ENCODE peak calls at places on chromosomes 1 and 21, in five cellular contexts. O is CD4-positive, CD25-positive, alpha-beta regulatory T cell; L is K562; V is suprapubic skin; Q is neural progenitor cell. H is an unnamed sample.
A peak's percentile ranks its signal among the peaks of the same experiment; 100 is the strongest.

GRCh38 chr1:244237445-244237844 is 186.4 kb downstream of the ZBTB18 start:
- DNase-seq in O (no peak), L (no peak), V (peak; percentile 45), Q (no peak), H (no peak)

GRCh38 chr1:32729254-32730046 is 26.9 kb upstream of the SYNC start:
- DNase-seq in O (no peak), L (no peak), V (no peak), Q (no peak), H (no peak)

GRCh38 chr1:56525463-56526155 is 53.8 kb downstream of the PLPP3 start:
- DNase-seq in O (peak; percentile 1), L (no peak), V (no peak), Q (no peak), H (peak; percentile 81)

GRCh38 chr1:205572426-205572825 is 59.4 kb downstream of the ELK4 start:
- DNase-seq in O (no peak), L (no peak), V (peak; percentile 44), Q (no peak), H (no peak)

GRCh38 chr1:184056921-184057496 is 5.5 kb downstream of the TSEN15 start:
- DNase-seq in O (no peak), L (no peak), V (no peak), Q (no peak), H (no peak)

GRCh38 chr1:204059970-204060369 is 12.9 kb upstream of the SOX13 start:
- DNase-seq in O (no peak), L (no peak), V (no peak), Q (no peak), H (no peak)

GRCh38 chr1:24318988-24319863 is at the start of gene GRHL3:
- DNase-seq in O (no peak), L (no peak), V (no peak), Q (no peak), H (no peak)

GRCh38 chr1:18090636-18091035 is 17.0 kb upstream of the IGSF21 start:
- DNase-seq in O (no peak), L (no peak), V (no peak), Q (peak; percentile 89), H (no peak)

GRCh38 chr1:221708987-221709386 is 32.9 kb downstream of the DUSP10 start:
- DNase-seq in O (peak; percentile 59), L (no peak), V (no peak), Q (peak; percentile 68), H (no peak)

GRCh38 chr21:33789697-33790096 is 125.9 kb downstream of the ATP5PO start:
- DNase-seq in O (no peak), L (no peak), V (no peak), Q (no peak), H (no peak)

GRCh38 chr1:27031235-27032118 is 18.8 kb upstream of the TENT5B start:
- DNase-seq in O (no peak), L (no peak), V (peak; percentile 89), Q (peak; percentile 77), H (no peak)

GRCh38 chr1:58933599-58933926 is 149.7 kb upstream of the JUN start:
- DNase-seq in O (no peak), L (peak; percentile 46), V (no peak), Q (no peak), H (no peak)

GRCh38 chr1:32538887-32539583 is at the start of gene ZBTB8A:
- DNase-seq in O (peak; percentile 10), L (peak; percentile 20), V (no peak), Q (no peak), H (peak; percentile 5)

GRCh38 chr1:228205526-228206436 is 2.1 kb upstream of the OBSCN start:
- DNase-seq in O (no peak), L (no peak), V (peak; percentile 58), Q (no peak), H (no peak)

GRCh38 chr1:197519741-197520334 is 251.8 kb downstream of the CRB1 start:
- DNase-seq in O (peak; percentile 38), L (peak; percentile 15), V (no peak), Q (peak; percentile 15), H (peak; percentile 40)

GRCh38 chr1:96355961-96356360 is 365.6 kb upstream of the PTBP2 start:
- DNase-seq in O (no peak), L (no peak), V (no peak), Q (no peak), H (no peak)

GRCh38 chr1:77126309-77126708 is 92.9 kb downstream of the PIGK start:
- DNase-seq in O (peak; percentile 71), L (peak; percentile 56), V (no peak), Q (peak; percentile 78), H (peak; percentile 31)

GRCh38 chr1:70685300-70686286 is 274.5 kb downstream of the CTH start:
- DNase-seq in O (peak; percentile 55), L (peak; percentile 83), V (no peak), Q (peak; percentile 72), H (peak; percentile 59)

GRCh38 chr21:45517249-45518065 is 24.8 kb downstream of the SLC19A1 start:
- DNase-seq in O (peak; percentile 50), L (no peak), V (peak; percentile 80), Q (no peak), H (no peak)

GRCh38 chr1:143574891-143575520 is 396.8 kb downstream of the FAM72C start:
- DNase-seq in O (no peak), L (no peak), V (no peak), Q (no peak), H (no peak)

GRCh38 chr1:5456090-5456789 is 536.0 kb downstream of the NPHP4 start:
- DNase-seq in O (no peak), L (peak; percentile 52), V (no peak), Q (no peak), H (no peak)

GRCh38 chr1:234699795-234700665 is 90.1 kb upstream of the IRF2BP2 start:
- DNase-seq in O (peak; percentile 58), L (peak; percentile 79), V (no peak), Q (no peak), H (no peak)

GRCh38 chr1:156748670-156749428 is 2.6 kb downstream of the HDGF start:
- DNase-seq in O (no peak), L (peak; percentile 73), V (no peak), Q (no peak), H (no peak)

GRCh38 chr1:223718850-223719249 is 6.5 kb downstream of the CAPN2 start:
- DNase-seq in O (no peak), L (no peak), V (no peak), Q (peak; percentile 66), H (no peak)
- H3K4me1 ChIP-seq in O (peaks cover 91% of the 10 kb centered on the region), L (peaks cover 26% of the 10 kb centered on the region), V (peaks cover 63% of the 10 kb centered on the region), Q (peaks cover 16% of the 10 kb centered on the region), H (no peaks in the 10 kb centered on the region)

GRCh38 chr1:109929170-109929569 is 18.5 kb downstream of the CSF1 start:
- DNase-seq in O (no peak), L (no peak), V (peak; percentile 68), Q (no peak), H (no peak)
- H3K4me1 ChIP-seq in O (no peaks in the 10 kb centered on the region), L (peaks cover 15% of the 10 kb centered on the region), V (peaks cover 68% of the 10 kb centered on the region), Q (peaks cover 24% of the 10 kb centered on the region), H (no peaks in the 10 kb centered on the region)

DNA sequence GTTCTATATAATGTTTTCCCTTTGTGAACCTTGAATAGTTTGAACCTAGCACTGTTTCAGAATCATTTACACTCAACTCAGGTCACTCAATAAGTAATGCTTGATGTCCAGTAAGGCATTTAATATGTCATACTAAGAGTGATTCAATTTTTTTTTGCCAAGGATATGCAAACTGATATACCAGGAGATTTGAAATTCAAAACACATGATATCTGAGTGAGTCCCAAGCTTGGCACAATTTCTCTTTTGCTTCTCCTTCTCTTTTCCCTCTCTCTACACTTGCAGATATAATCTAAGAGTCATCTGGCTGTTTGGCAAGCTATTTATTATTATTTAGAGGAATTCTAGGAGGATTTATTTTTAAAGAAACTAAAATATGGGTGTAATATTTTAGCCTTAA is 61.6 kb upstream of the SPAG17 start:
- DNase-seq in O (no peak), L (no peak), V (no peak), Q (no peak), H (no peak)
- H3K4me1 ChIP-seq in O (no peaks in the 10 kb centered on the region), L (no peaks in the 10 kb centered on the region), V (no peaks in the 10 kb centered on the region), Q (peaks cover 24% of the 10 kb centered on the region), H (no peaks in the 10 kb centered on the region)

DNA sequence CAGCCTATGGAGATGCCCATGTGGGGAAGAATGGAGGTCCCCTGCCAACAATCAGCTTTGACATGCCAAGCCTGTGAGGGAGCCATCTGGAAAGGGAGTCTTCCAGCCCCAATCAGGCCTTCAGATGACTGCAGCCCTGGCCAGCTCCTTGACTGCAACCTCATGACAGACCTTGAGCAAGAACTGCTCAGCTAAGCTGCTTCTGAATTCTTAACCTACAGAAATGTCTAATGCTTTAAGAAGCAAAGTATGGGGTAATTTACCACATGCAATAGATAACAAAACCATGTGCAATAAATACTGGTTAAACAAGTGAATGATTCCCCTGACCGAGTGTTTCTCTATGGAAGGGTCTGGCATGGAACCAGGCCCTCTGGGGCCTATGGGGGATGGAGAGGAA is 187.1 kb downstream of the HIVEP3 start:
- DNase-seq in O (no peak), L (no peak), V (no peak), Q (no peak), H (no peak)
- H3K4me1 ChIP-seq in O (peaks cover 23% of the 10 kb centered on the region), L (no peaks in the 10 kb centered on the region), V (peaks cover 22% of the 10 kb centered on the region), Q (peaks cover 17% of the 10 kb centered on the region), H (peaks cover 25% of the 10 kb centered on the region)

GRCh38 chr1:15489052-15489736 is 13.3 kb downstream of the CELA2B start:
- DNase-seq in O (no peak), L (no peak), V (no peak), Q (no peak), H (no peak)

GRCh38 chr1:15492572-15492971 is 16.7 kb downstream of the CELA2B start:
- DNase-seq in O (no peak), L (no peak), V (no peak), Q (no peak), H (no peak)

GRCh38 chr1:15493869-15494390 is 18.0 kb downstream of the CELA2B start:
- DNase-seq in O (no peak), L (no peak), V (no peak), Q (no peak), H (no peak)
- H3K4me1 ChIP-seq in O (no peaks in the 10 kb centered on the region), L (no peaks in the 10 kb centered on the region), V (no peaks in the 10 kb centered on the region), Q (no peaks in the 10 kb centered on the region), H (no peaks in the 10 kb centered on the region)

GRCh38 chr1:44632511-44633072 is 41.7 kb downstream of the TMEM53 start:
- DNase-seq in O (no peak), L (peak; percentile 92), V (no peak), Q (peak; percentile 62), H (no peak)
- H3K4me1 ChIP-seq in O (peaks cover 22% of the 10 kb centered on the region), L (peaks cover 67% of the 10 kb centered on the region), V (peaks cover 27% of the 10 kb centered on the region), Q (peaks cover 32% of the 10 kb centered on the region), H (peaks cover 26% of the 10 kb centered on the region)

GRCh38 chr1:111600886-111601386 is 18.7 kb upstream of the RAP1A start:
- DNase-seq in O (peak; percentile 82), L (no peak), V (no peak), Q (no peak), H (peak; percentile 61)
- H3K4me1 ChIP-seq in O (peaks cover 99% of the 10 kb centered on the region), L (peaks cover 14% of the 10 kb centered on the region), V (peaks cover 19% of the 10 kb centered on the region), Q (peaks cover 5% of the 10 kb centered on the region), H (peaks cover 84% of the 10 kb centered on the region)

GRCh38 chr1:230185076-230186001 is 118.3 kb downstream of the GALNT2 start:
- DNase-seq in O (no peak), L (no peak), V (no peak), Q (no peak), H (no peak)
- H3K4me1 ChIP-seq in O (peaks cover 10% of the 10 kb centered on the region), L (peaks cover 18% of the 10 kb centered on the region), V (peaks cover 16% of the 10 kb centered on the region), Q (peaks cover 4% of the 10 kb centered on the region), H (no peaks in the 10 kb centered on the region)

H was measured in OCI-LY7.